ENCODE peak calls at places on chromosomes 7 and 10, in nine cellular contexts. D is activated naive CD4-positive, alpha-beta T cell treated with Interleukin-2 at 50 U/mL for 16 hours; L is WTC11; Q is RPMI8226; J is NCI-H2081 treated with DMSO at 0.1 percent for 48 hours; M is nephron progenitor cell; A is NCI-H748 treated with DMSO at 0.1 percent for 48 hours; I is upper lobe of right lung; S is stimulated activated naive B cell treated with anti-CD40 and anti-IgM and Interleukin-4, amounts not matched to agents 10 μg/mL and 1 μg/mL and 100 μg/mL, for 72 hours. R is an unnamed sample.
A peak's percentile ranks its signal among the peaks of the same experiment; 100 is the strongest.

GRCh38 chr7:45185028-45185863 is 27.7 kb downstream of the RAMP3 start:
- DNase-seq in D (no peak), L (no peak), Q (no peak), J (no peak), M (no peak), A (no peak), I (peak; percentile 28), S (no peak), R (no peak)

GRCh38 chr7:26460326-26460725 is 168.7 kb downstream of the SNX10 start:
- DNase-seq in D (no peak), L (no peak), Q (no peak), J (no peak), M (no peak), A (no peak), I (no peak), S (no peak), R (no peak)

GRCh38 chr7:105269397-105269796 is 119.3 kb downstream of the SRPK2 start:
- DNase-seq in D (no peak), L (no peak), Q (no peak), J (no peak), M (no peak), A (no peak), I (no peak), S (no peak), R (no peak)

GRCh38 chr10:87966454-87966853 is 103.0 kb downstream of the PTEN start:
- DNase-seq in D (no peak), L (no peak), Q (no peak), J (no peak), M (no peak), A (no peak), I (no peak), S (no peak), R (no peak)

GRCh38 chr10:133015321-133015720 is 72.4 kb upstream of the ADGRA1 start:
- DNase-seq in D (no peak), L (no peak), Q (no peak), J (no peak), M (no peak), A (no peak), I (no peak), S (no peak), R (no peak)

GRCh38 chr10:94123253-94123995 is 129.7 kb downstream of the PLCE1 start:
- DNase-seq in D (no peak), L (no peak), Q (no peak), J (no peak), M (no peak), A (no peak), I (no peak), S (no peak), R (peak; percentile 70)

GRCh38 chr7:150986099-150986512 is 4.7 kb upstream of the NOS3 start:
- DNase-seq in D (peak; percentile 64), L (peak; percentile 83), Q (peak; percentile 83), J (no peak), M (peak; percentile 78), A (peak; percentile 66), I (no peak), S (no peak), R (peak; percentile 64)

GRCh38 chr10:132904814-132905649 is 37.3 kb downstream of the CFAP46 start:
- DNase-seq in D (peak; percentile 27), L (no peak), Q (no peak), J (no peak), M (no peak), A (no peak), I (peak; percentile 41), S (no peak), R (no peak)

GRCh38 chr7:105126436-105126975 is 112.5 kb downstream of the KMT2E start:
- DNase-seq in D (no peak), L (no peak), Q (peak; percentile 54), J (no peak), M (no peak), A (no peak), I (no peak), S (no peak), R (no peak)

GRCh38 chr7:18535811-18536413 is 40.4 kb downstream of the HDAC9 start:
- DNase-seq in D (no peak), L (peak; percentile 16), Q (no peak), J (no peak), M (no peak), A (no peak), I (no peak), S (no peak), R (no peak)

GRCh38 chr10:132982301-132982989 is 40.1 kb upstream of the CFAP46 start:
- DNase-seq in D (no peak), L (no peak), Q (no peak), J (no peak), M (no peak), A (no peak), I (peak; percentile 34), S (no peak), R (no peak)